ENCODE peak calls at places on chromosomes 2 and 18, in five cellular contexts. T is suprapubic skin, N is MM.1S, X is left ventricle myocardium inferior, H is cardiac muscle cell. G is an unnamed sample.

GRCh38 chr18:46632401-46633089 is 24.5 kb downstream of the LOXHD1 start:
- DNase-seq in X (no peak), N (no peak), T (no peak), H (no peak), G (peak)

GRCh38 chr2:138030459-138030858 is 66.2 kb downstream of the HNMT start:
- DNase-seq in X (no peak), T (no peak), H (no peak), N (no peak), G (no peak)

GRCh38 chr2:15152382-15152781 is 408.8 kb downstream of the NBAS start:
- DNase-seq in T (no peak), X (no peak), H (no peak), N (no peak), G (no peak)

GRCh38 chr2:170717991-170718589 is 3.0 kb downstream of the SP5 start:
- DNase-seq in N (no peak), H (no peak), T (no peak), X (no peak), G (no peak)

GRCh38 chr2:234479465-234479864 is 17.4 kb downstream of the ARL4C start:
- DNase-seq in T (no peak), N (no peak), X (no peak), H (no peak), G (no peak)

GRCh38 chr2:172200495-172201085 is 97.9 kb upstream of the DLX2 start:
- DNase-seq in T (no peak), H (no peak), N (no peak), X (no peak), G (no peak)

GRCh38 chr2:35220471-35220870 is 1135.1 kb upstream of the CRIM1 start:
- DNase-seq in N (no peak), X (no peak), H (no peak), T (no peak), G (no peak)

GRCh38 chr2:98295721-98296414 is 50.4 kb upstream of the CNGA3 start:
- DNase-seq in T (no peak), N (no peak), H (no peak), X (no peak), G (no peak)

GRCh38 chr2:109208071-109208950 is 79.3 kb downstream of the SH3RF3 start:
- DNase-seq in T (no peak), H (no peak), N (no peak), X (no peak), G (no peak)

GRCh38 chr2:96907405-96908041 is 37.6 kb upstream of the SEMA4C start:
- DNase-seq in X (peak), T (peak), N (peak), H (peak), G (no peak)

GRCh38 chr2:237483018-237483731 is 3.9 kb upstream of the MLPH start:
- DNase-seq in X (no peak), H (no peak), T (peak), N (no peak), G (peak)
- TF ChIP-seq CTCF in X (no peak), H (peak), T (no peak), N (no peak), G (peak)

DNA sequence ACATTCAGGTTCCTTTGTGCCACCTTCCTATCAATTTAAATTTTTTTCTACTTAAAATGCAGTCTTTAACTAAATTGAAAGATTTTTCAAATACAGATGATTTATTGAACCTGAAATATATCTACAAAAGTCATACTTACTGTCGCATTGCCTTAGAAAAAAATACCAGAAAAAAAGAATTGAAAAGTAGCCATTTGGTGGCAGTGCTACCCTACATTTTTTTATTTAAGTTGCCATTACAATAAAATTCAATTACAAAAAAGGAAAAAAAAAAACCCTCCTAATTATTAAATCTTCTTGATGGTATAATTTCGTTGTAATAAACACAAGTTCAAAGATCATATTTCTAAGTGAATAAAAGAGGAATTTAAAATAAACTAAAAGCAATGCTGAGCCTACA is 43.4 kb downstream of the DSC3 start:
- DNase-seq in N (no peak), H (no peak), X (no peak), T (no peak), G (no peak)
- TF ChIP-seq CTCF in N (no peak), H (no peak), X (peak), T (no peak), G (peak)

GRCh38 chr2:240346753-240347372 is 88.6 kb upstream of the GPC1 start:
- DNase-seq in H (no peak), T (peak), X (no peak), N (no peak), G (no peak)

GRCh38 chr2:240343548-240343947 is 91.9 kb upstream of the GPC1 start:
- DNase-seq in X (no peak), T (no peak), H (no peak), N (no peak), G (no peak)

GRCh38 chr2:240347373-240347940 is 88.0 kb upstream of the GPC1 start:
- DNase-seq in N (no peak), X (no peak), H (no peak), T (no peak), G (no peak)

GRCh38 chr2:240346015-240346752 is 89.3 kb upstream of the GPC1 start:
- DNase-seq in H (no peak), T (peak), X (no peak), N (no peak), G (no peak)

GRCh38 chr2:240344904-240345303 is 90.6 kb upstream of the GPC1 start:
- DNase-seq in N (no peak), X (no peak), H (no peak), T (no peak), G (no peak)
- TF ChIP-seq CTCF in N (no peak), X (no peak), H (no peak), T (no peak), G (no peak)

DNA sequence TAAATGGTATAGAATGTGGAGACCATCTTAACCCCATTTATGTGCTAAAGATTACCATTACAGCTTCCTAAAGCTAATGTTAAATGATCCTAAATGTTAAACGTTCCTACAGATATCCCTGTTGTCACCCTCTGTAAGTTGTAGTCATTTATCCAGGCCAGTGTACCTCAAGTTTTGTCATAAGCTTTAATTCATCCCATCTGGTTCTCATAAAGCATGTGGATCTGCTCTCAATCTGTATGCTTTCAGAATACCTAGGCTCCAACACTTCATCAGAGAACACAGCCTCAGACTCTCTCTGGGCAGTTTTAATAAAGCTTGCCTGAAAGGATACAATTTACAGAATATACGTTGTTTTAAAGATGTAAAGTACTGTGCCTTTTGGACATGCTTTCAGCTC is 4.2 kb upstream of the CCDC178 start:
- DNase-seq in N (no peak), X (no peak), T (no peak), H (no peak), G (no peak)
- TF ChIP-seq CTCF in N (no peak), X (no peak), T (no peak), H (no peak), G (no peak)

DNA sequence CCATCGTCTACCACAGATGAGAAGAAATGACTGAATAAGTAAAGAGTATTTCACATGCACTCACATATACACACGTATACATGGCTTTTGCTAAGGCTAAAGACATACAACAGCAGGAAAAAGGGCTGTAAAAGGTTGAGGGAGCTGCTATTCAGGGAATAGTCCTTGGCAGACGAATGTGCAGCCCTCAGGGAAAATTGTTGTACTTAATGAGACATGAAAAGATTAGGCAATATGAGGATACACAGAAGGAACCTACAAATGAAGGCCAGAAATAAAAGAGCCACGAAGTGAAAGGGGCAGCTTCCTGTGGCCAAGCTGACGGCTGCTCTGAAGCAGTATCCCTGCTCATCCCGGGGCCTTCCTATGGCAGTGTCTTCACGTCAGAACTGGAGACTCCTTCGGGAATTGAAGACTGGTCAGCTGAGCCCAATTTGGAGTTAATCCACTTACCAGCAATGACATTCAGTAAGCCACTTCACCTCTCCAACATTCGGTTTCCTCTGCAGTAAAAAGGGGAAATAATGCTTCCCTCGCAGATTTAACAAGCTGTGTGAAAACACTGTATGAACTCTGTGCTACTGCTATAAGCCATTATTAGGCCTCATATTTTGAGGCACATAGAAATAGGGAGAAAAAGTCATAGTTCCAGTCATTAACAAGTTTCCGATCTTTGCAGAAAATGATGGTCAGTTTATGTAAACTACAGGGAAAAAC is 221.8 kb downstream of the STK39 start:
- DNase-seq in T (no peak), X (no peak), H (no peak), N (no peak), G (no peak)
- TF ChIP-seq CTCF in T (no peak), X (no peak), H (no peak), N (no peak), G (no peak)

G was measured in type B pancreatic cell.